ENCODE peak calls at places on chromosomes 5 and 9, in ten cellular contexts. One of them, this sample, is unnamed.

GRCh38 chr9:125260564-125260963 is 1.1 kb upstream of the GAPVD1 start:
- DNase-seq in GM23248: no peak
- DNase-seq in H9: no peak
- DNase-seq in Karpas-422: no peak
- DNase-seq in HCT116: no peak
- DNase-seq in OCI-LY7: no peak
- DNase-seq in GM23338: no peak
- DNase-seq in hepatocyte: no peak
- DNase-seq in neural progenitor cell: no peak
- DNase-seq in fibroblast of lung: no peak
- DNase-seq in this sample: no peak

GRCh38 chr9:111715471-111715870 is 54.1 kb downstream of the GNG10 start:
- DNase-seq in hepatocyte: no peak
- DNase-seq in Karpas-422: no peak
- DNase-seq in GM23338: no peak
- DNase-seq in neural progenitor cell: no peak
- DNase-seq in OCI-LY7: no peak
- DNase-seq in fibroblast of lung: peak; percentile 35
- DNase-seq in HCT116: no peak
- DNase-seq in H9: no peak
- DNase-seq in GM23248: no peak
- DNase-seq in this sample: no peak

GRCh38 chr5:88732181-88732633 is 150.8 kb downstream of the MEF2C start:
- DNase-seq in neural progenitor cell: no peak
- DNase-seq in GM23338: no peak
- DNase-seq in hepatocyte: no peak
- DNase-seq in HCT116: no peak
- DNase-seq in GM23248: peak; percentile 85
- DNase-seq in H9: no peak
- DNase-seq in OCI-LY7: peak; percentile 75
- DNase-seq in fibroblast of lung: peak; percentile 86
- DNase-seq in Karpas-422: peak; percentile 80
- DNase-seq in this sample: no peak

GRCh38 chr5:69049151-69049550 is 44.7 kb upstream of the SLC30A5 start:
- DNase-seq in neural progenitor cell: no peak
- DNase-seq in Karpas-422: no peak
- DNase-seq in HCT116: no peak
- DNase-seq in hepatocyte: no peak
- DNase-seq in H9: no peak
- DNase-seq in OCI-LY7: no peak
- DNase-seq in GM23338: no peak
- DNase-seq in GM23248: no peak
- DNase-seq in fibroblast of lung: no peak
- DNase-seq in this sample: no peak

GRCh38 chr5:18000744-18001143 is 366.5 kb downstream of the TAF11L14 start:
- DNase-seq in OCI-LY7: no peak
- DNase-seq in HCT116: no peak
- DNase-seq in GM23248: no peak
- DNase-seq in hepatocyte: no peak
- DNase-seq in GM23338: no peak
- DNase-seq in neural progenitor cell: no peak
- DNase-seq in Karpas-422: no peak
- DNase-seq in H9: no peak
- DNase-seq in fibroblast of lung: no peak
- DNase-seq in this sample: peak; percentile 8

GRCh38 chr5:126628102-126628501 is 27.4 kb downstream of the PHAX start:
- DNase-seq in HCT116: no peak
- DNase-seq in fibroblast of lung: no peak
- DNase-seq in GM23338: peak; percentile 28
- DNase-seq in GM23248: no peak
- DNase-seq in Karpas-422: no peak
- DNase-seq in H9: no peak
- DNase-seq in OCI-LY7: no peak
- DNase-seq in hepatocyte: no peak
- DNase-seq in neural progenitor cell: no peak
- DNase-seq in this sample: no peak

GRCh38 chr5:148791334-148791667 is 35.1 kb upstream of the ADRB2 start:
- DNase-seq in hepatocyte: no peak
- DNase-seq in neural progenitor cell: no peak
- DNase-seq in HCT116: no peak
- DNase-seq in fibroblast of lung: peak; percentile 70
- DNase-seq in GM23338: no peak
- DNase-seq in GM23248: peak; percentile 74
- DNase-seq in H9: no peak
- DNase-seq in OCI-LY7: no peak
- DNase-seq in Karpas-422: no peak
- DNase-seq in this sample: peak; percentile 96

GRCh38 chr9:89177021-89177400 is 1.6 kb downstream of the SHC3 start:
- DNase-seq in hepatocyte: no peak
- DNase-seq in fibroblast of lung: peak; percentile 68
- DNase-seq in neural progenitor cell: peak; percentile 48
- DNase-seq in GM23248: peak; percentile 45
- DNase-seq in H9: no peak
- DNase-seq in OCI-LY7: no peak
- DNase-seq in HCT116: no peak
- DNase-seq in Karpas-422: no peak
- DNase-seq in GM23338: peak; percentile 39
- DNase-seq in this sample: no peak

GRCh38 chr9:72633966-72634365 is 112.6 kb downstream of the TMC1 start:
- DNase-seq in GM23248: peak; percentile 91
- DNase-seq in H9: no peak
- DNase-seq in GM23338: no peak
- DNase-seq in HCT116: peak; percentile 15
- DNase-seq in hepatocyte: no peak
- DNase-seq in neural progenitor cell: no peak
- DNase-seq in Karpas-422: no peak
- DNase-seq in fibroblast of lung: peak; percentile 81
- DNase-seq in OCI-LY7: no peak
- DNase-seq in this sample: peak; percentile 87

GRCh38 chr5:16808021-16808420 is 128.1 kb downstream of the MYO10 start:
- DNase-seq in GM23338: no peak
- DNase-seq in OCI-LY7: no peak
- DNase-seq in neural progenitor cell: no peak
- DNase-seq in hepatocyte: no peak
- DNase-seq in GM23248: no peak
- DNase-seq in Karpas-422: no peak
- DNase-seq in fibroblast of lung: no peak
- DNase-seq in HCT116: no peak
- DNase-seq in H9: no peak
- DNase-seq in this sample: peak; percentile 28

GRCh38 chr5:67061511-67061910 is 135.1 kb downstream of the CD180 start:
- DNase-seq in HCT116: no peak
- DNase-seq in hepatocyte: no peak
- DNase-seq in fibroblast of lung: no peak
- DNase-seq in neural progenitor cell: no peak
- DNase-seq in OCI-LY7: no peak
- DNase-seq in GM23248: no peak
- DNase-seq in GM23338: no peak
- DNase-seq in H9: no peak
- DNase-seq in Karpas-422: no peak
- DNase-seq in this sample: peak; percentile 70
- H3K79me2 ChIP-seq in HCT116: no peaks in the 10 kb centered on the region
- H3K79me2 ChIP-seq in hepatocyte: peaks cover 40% of the 10 kb centered on the region
- H3K79me2 ChIP-seq in fibroblast of lung: no peaks in the 10 kb centered on the region
- H3K79me2 ChIP-seq in neural progenitor cell: no peaks in the 10 kb centered on the region
- H3K79me2 ChIP-seq in OCI-LY7: no peaks in the 10 kb centered on the region
- H3K79me2 ChIP-seq in GM23248: no peaks in the 10 kb centered on the region
- H3K79me2 ChIP-seq in GM23338: no peaks in the 10 kb centered on the region
- H3K79me2 ChIP-seq in H9: no peaks in the 10 kb centered on the region
- H3K79me2 ChIP-seq in Karpas-422: no peaks in the 10 kb centered on the region
- H3K79me2 ChIP-seq in this sample: peaks cover 90% of the 10 kb centered on the region

GRCh38 chr5:113804264-113804663 is 290.8 kb downstream of the YTHDC2 start:
- DNase-seq in neural progenitor cell: no peak
- DNase-seq in HCT116: no peak
- DNase-seq in Karpas-422: no peak
- DNase-seq in GM23338: no peak
- DNase-seq in hepatocyte: no peak
- DNase-seq in GM23248: peak; percentile 5
- DNase-seq in H9: no peak
- DNase-seq in fibroblast of lung: peak; percentile 3
- DNase-seq in OCI-LY7: no peak
- DNase-seq in this sample: peak; percentile 36

GRCh38 chr5:113804943-113805342 is 291.4 kb downstream of the YTHDC2 start:
- DNase-seq in HCT116: no peak
- DNase-seq in OCI-LY7: no peak
- DNase-seq in neural progenitor cell: peak; percentile 40
- DNase-seq in H9: peak; percentile 40
- DNase-seq in GM23338: peak; percentile 41
- DNase-seq in fibroblast of lung: no peak
- DNase-seq in GM23248: no peak
- DNase-seq in hepatocyte: no peak
- DNase-seq in Karpas-422: no peak
- DNase-seq in this sample: no peak

GRCh38 chr5:113806250-113806649 is 292.8 kb downstream of the YTHDC2 start:
- DNase-seq in GM23248: peak; percentile 68
- DNase-seq in H9: no peak
- DNase-seq in GM23338: peak; percentile 64
- DNase-seq in HCT116: no peak
- DNase-seq in hepatocyte: no peak
- DNase-seq in OCI-LY7: no peak
- DNase-seq in neural progenitor cell: peak; percentile 45
- DNase-seq in Karpas-422: peak; percentile 44
- DNase-seq in fibroblast of lung: peak; percentile 75
- DNase-seq in this sample: peak; percentile 17

GRCh38 chr5:113807384-113808053 is 294.0 kb downstream of the YTHDC2 start:
- DNase-seq in fibroblast of lung: peak; percentile 63
- DNase-seq in GM23248: peak; percentile 56
- DNase-seq in H9: no peak
- DNase-seq in Karpas-422: no peak
- DNase-seq in hepatocyte: peak; percentile 46
- DNase-seq in neural progenitor cell: peak; percentile 51
- DNase-seq in GM23338: no peak
- DNase-seq in OCI-LY7: no peak
- DNase-seq in HCT116: no peak
- DNase-seq in this sample: no peak

GRCh38 chr5:113806823-113807222 is 293.3 kb downstream of the YTHDC2 start:
- DNase-seq in fibroblast of lung: peak; percentile 25
- DNase-seq in HCT116: no peak
- DNase-seq in OCI-LY7: no peak
- DNase-seq in Karpas-422: no peak
- DNase-seq in H9: no peak
- DNase-seq in hepatocyte: peak; percentile 29
- DNase-seq in GM23248: peak; percentile 62
- DNase-seq in neural progenitor cell: peak; percentile 11
- DNase-seq in GM23338: no peak
- DNase-seq in this sample: peak; percentile 3
- H2AFZ ChIP-seq in fibroblast of lung: peak overlapping the region; percentile 57
- H2AFZ ChIP-seq in HCT116: no peak overlapping the region
- H2AFZ ChIP-seq in OCI-LY7: no peak overlapping the region
- H2AFZ ChIP-seq in Karpas-422: no peak overlapping the region
- H2AFZ ChIP-seq in H9: no peak overlapping the region
- H2AFZ ChIP-seq in hepatocyte: no peak overlapping the region
- H2AFZ ChIP-seq in GM23248: peak overlapping the region; percentile 79
- H2AFZ ChIP-seq in neural progenitor cell: peak overlapping the region; percentile 3
- H2AFZ ChIP-seq in GM23338: peak overlapping the region; percentile 31
- H2AFZ ChIP-seq in this sample: peak overlapping the region; percentile 5

DNA sequence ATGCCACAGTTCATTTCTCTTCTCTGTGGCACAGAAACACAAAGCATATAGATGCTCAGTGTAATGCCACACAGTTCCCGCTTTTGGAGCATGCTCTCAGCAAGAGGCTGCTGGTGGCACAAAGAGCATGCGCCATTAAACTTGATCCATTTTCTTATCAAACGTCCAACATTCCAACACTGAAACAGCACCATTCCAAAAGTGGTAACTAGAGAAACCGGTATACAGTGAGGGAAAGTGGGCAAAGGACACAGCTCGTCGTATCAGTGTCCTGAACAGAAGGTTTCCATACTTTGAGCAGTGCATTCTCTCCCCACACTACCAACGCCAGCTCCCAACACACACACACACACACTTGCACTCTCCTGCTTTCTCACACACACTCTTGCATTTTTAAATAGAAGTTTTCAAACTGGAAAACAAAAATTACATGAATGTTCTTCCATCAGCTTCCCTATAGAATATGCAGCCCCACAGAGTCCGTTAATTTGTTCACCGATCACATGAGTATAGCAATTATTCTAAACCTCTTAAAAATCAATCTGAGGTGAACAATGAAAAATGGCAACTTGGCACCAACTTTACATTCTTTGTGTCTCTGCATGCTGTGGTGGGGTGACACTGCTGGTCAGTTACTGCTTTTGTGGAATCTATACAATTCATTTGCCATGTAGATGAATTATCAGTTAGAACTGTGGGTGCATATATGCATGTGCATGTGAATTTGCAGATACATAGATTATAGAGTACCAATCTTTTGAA is 5.8 kb downstream of the NFIB start:
- DNase-seq in HCT116: no peak
- DNase-seq in Karpas-422: no peak
- DNase-seq in OCI-LY7: no peak
- DNase-seq in fibroblast of lung: peak; percentile 78
- DNase-seq in hepatocyte: no peak
- DNase-seq in H9: no peak
- DNase-seq in GM23248: no peak
- DNase-seq in GM23338: no peak
- DNase-seq in neural progenitor cell: no peak
- DNase-seq in this sample: peak; percentile 62
- H3K4me1 ChIP-seq in HCT116: no peaks in the 10 kb centered on the region
- H3K4me1 ChIP-seq in Karpas-422: peaks cover 8% of the 10 kb centered on the region
- H3K4me1 ChIP-seq in OCI-LY7: peaks cover 38% of the 10 kb centered on the region
- H3K4me1 ChIP-seq in fibroblast of lung: no peaks in the 10 kb centered on the region
- H3K4me1 ChIP-seq in hepatocyte: peaks cover 10% of the 10 kb centered on the region
- H3K4me1 ChIP-seq in H9: no peaks in the 10 kb centered on the region
- H3K4me1 ChIP-seq in GM23248: no peaks in the 10 kb centered on the region
- H3K4me1 ChIP-seq in GM23338: peaks cover 21% of the 10 kb centered on the region
- H3K4me1 ChIP-seq in neural progenitor cell: no peaks in the 10 kb centered on the region
- H3K4me1 ChIP-seq in this sample: peaks cover 46% of the 10 kb centered on the region

GRCh38 chr9:93595461-93595860 is 19.1 kb downstream of the PHF2 start:
- DNase-seq in OCI-LY7: no peak
- DNase-seq in hepatocyte: no peak
- DNase-seq in GM23248: no peak
- DNase-seq in fibroblast of lung: no peak
- DNase-seq in neural progenitor cell: no peak
- DNase-seq in Karpas-422: no peak
- DNase-seq in HCT116: no peak
- DNase-seq in H9: no peak
- DNase-seq in GM23338: no peak
- DNase-seq in this sample: no peak

GRCh38 chr9:93595861-93596365 is 19.5 kb downstream of the PHF2 start:
- DNase-seq in Karpas-422: no peak
- DNase-seq in H9: no peak
- DNase-seq in fibroblast of lung: no peak
- DNase-seq in OCI-LY7: no peak
- DNase-seq in neural progenitor cell: no peak
- DNase-seq in GM23338: no peak
- DNase-seq in hepatocyte: no peak
- DNase-seq in GM23248: no peak
- DNase-seq in HCT116: no peak
- DNase-seq in this sample: no peak

GRCh38 chr9:93593144-93593655 is 16.8 kb downstream of the PHF2 start:
- DNase-seq in neural progenitor cell: no peak
- DNase-seq in fibroblast of lung: no peak
- DNase-seq in hepatocyte: no peak
- DNase-seq in Karpas-422: no peak
- DNase-seq in GM23338: no peak
- DNase-seq in GM23248: peak; percentile 19
- DNase-seq in OCI-LY7: no peak
- DNase-seq in HCT116: no peak
- DNase-seq in H9: no peak
- DNase-seq in this sample: no peak

GRCh38 chr9:93592389-93593021 is 16.1 kb downstream of the PHF2 start:
- DNase-seq in HCT116: peak; percentile 22
- DNase-seq in H9: peak; percentile 85
- DNase-seq in GM23248: peak; percentile 31
- DNase-seq in GM23338: peak; percentile 79
- DNase-seq in OCI-LY7: peak; percentile 35
- DNase-seq in Karpas-422: peak; percentile 55
- DNase-seq in fibroblast of lung: peak; percentile 21
- DNase-seq in neural progenitor cell: no peak
- DNase-seq in hepatocyte: no peak
- DNase-seq in this sample: no peak

GRCh38 chr9:93594041-93594756 is 17.8 kb downstream of the PHF2 start:
- DNase-seq in HCT116: no peak
- DNase-seq in Karpas-422: no peak
- DNase-seq in neural progenitor cell: no peak
- DNase-seq in OCI-LY7: no peak
- DNase-seq in fibroblast of lung: no peak
- DNase-seq in GM23248: no peak
- DNase-seq in GM23338: peak; percentile 45
- DNase-seq in hepatocyte: peak; percentile 60
- DNase-seq in H9: no peak
- DNase-seq in this sample: no peak
- H3K79me2 ChIP-seq in HCT116: peaks cover 19% of the 10 kb centered on the region
- H3K79me2 ChIP-seq in Karpas-422: peaks cover 95% of the 10 kb centered on the region
- H3K79me2 ChIP-seq in neural progenitor cell: peaks cover 41% of the 10 kb centered on the region
- H3K79me2 ChIP-seq in OCI-LY7: no peaks in the 10 kb centered on the region
- H3K79me2 ChIP-seq in fibroblast of lung: peaks cover 27% of the 10 kb centered on the region
- H3K79me2 ChIP-seq in GM23248: peaks cover 97% of the 10 kb centered on the region
- H3K79me2 ChIP-seq in GM23338: peaks cover 12% of the 10 kb centered on the region
- H3K79me2 ChIP-seq in hepatocyte: peaks cover 95% of the 10 kb centered on the region
- H3K79me2 ChIP-seq in H9: no peaks in the 10 kb centered on the region
- H3K79me2 ChIP-seq in this sample: peaks cover 67% of the 10 kb centered on the region

This sample was measured in mammary epithelial cell.